ENCODE peak calls at places on chromosomes 6 and 20, in six cellular contexts. Y is RCC 7860; T is HCT116; W is activated T-helper 1 cell treated with anti-CD3 and anti-CD28 coated beads, Interleukin-12 subunit alpha, Interleukin-12 subunit beta, Interleukin-2, Interleukin-4 antibody, amounts not matched to agents 30 ng/mL and 10 ng/mL and 1 ng/mL, durations not matched to agents 14 hours and 24 hours and 36 hours; O is head of caudate nucleus; H is AG09319. F is an unnamed sample.

GRCh38 chr6:169253745-169254238 is at the start of gene THBS2:
- DNase-seq in T (no peak), H (peak; percentile 96), Y (no peak), O (no peak), W (no peak), F (peak; percentile 77)

GRCh38 chr6:159788757-159789376 is 535 bp downstream of the TCP1 start:
- DNase-seq in W (peak; percentile 15), Y (peak; percentile 11), H (peak; percentile 4), T (no peak), O (no peak), F (peak; percentile 70)

GRCh38 chr6:128118401-128118800 is 217.5 kb upstream of the THEMIS start:
- DNase-seq in W (no peak), Y (no peak), T (no peak), H (peak; percentile 77), O (no peak), F (no peak)

GRCh38 chr20:16111853-16112412 is 461.3 kb downstream of the KIF16B start:
- DNase-seq in Y (no peak), T (no peak), H (no peak), W (no peak), O (no peak), F (no peak)

GRCh38 chr6:109239918-109240321 is 142.3 kb downstream of the CD164 start:
- DNase-seq in Y (no peak), O (no peak), W (no peak), T (no peak), H (no peak), F (no peak)

GRCh38 chr6:31945507-31946369 is at the start of gene CFB:
- DNase-seq in Y (peak; percentile 66), W (no peak), H (peak; percentile 68), O (no peak), T (no peak), F (peak; percentile 87)

GRCh38 chr6:14921170-14921569 is 324.7 kb upstream of the JARID2 start:
- DNase-seq in O (no peak), T (no peak), H (no peak), W (no peak), Y (no peak), F (peak; percentile 68)

GRCh38 chr6:151940307-151940706 is 132.8 kb downstream of the ESR1 start:
- DNase-seq in T (no peak), O (no peak), Y (no peak), W (no peak), H (no peak), F (no peak)

GRCh38 chr20:37384683-37385174 is 38.8 kb downstream of the SRC start:
- DNase-seq in O (peak; percentile 36), W (peak; percentile 78), H (no peak), Y (no peak), T (no peak), F (peak; percentile 78)

GRCh38 chr6:143270026-143270425 is 180.5 kb downstream of the ADAT2 start:
- DNase-seq in W (no peak), Y (peak; percentile 17), T (no peak), O (no peak), H (no peak), F (no peak)

GRCh38 chr6:7765575-7766325 is 39.9 kb downstream of the BMP6 start:
- DNase-seq in H (no peak), T (no peak), Y (no peak), O (no peak), W (no peak), F (no peak)

GRCh38 chr20:63151554-63152321 is 64.2 kb downstream of the YTHDF1 start:
- DNase-seq in H (no peak), Y (no peak), T (no peak), W (no peak), O (peak; percentile 66), F (no peak)

GRCh38 chr6:42407379-42407778 is 44.3 kb downstream of the TRERF1 start:
- DNase-seq in W (no peak), H (peak; percentile 34), O (no peak), Y (peak; percentile 14), T (no peak), F (no peak)

GRCh38 chr6:20833881-20834515 is 299.7 kb downstream of the CDKAL1 start:
- DNase-seq in W (no peak), H (no peak), Y (no peak), T (no peak), O (no peak), F (no peak)

GRCh38 chr6:107128577-107128976 is 13.3 kb upstream of the BEND3 start:
- DNase-seq in Y (no peak), T (no peak), H (no peak), O (no peak), W (no peak), F (no peak)

GRCh38 chr6:127457444-127458064 is 1.6 kb downstream of the KIAA0408 start:
- DNase-seq in H (no peak), W (no peak), T (no peak), O (no peak), Y (no peak), F (no peak)

GRCh38 chr20:62605236-62605948 is 36.9 kb upstream of the SLCO4A1 start:
- DNase-seq in O (no peak), T (no peak), W (no peak), H (no peak), Y (no peak), F (no peak)

GRCh38 chr6:399785-400517 is 8.4 kb downstream of the IRF4 start:
- DNase-seq in H (no peak), T (no peak), W (peak; percentile 40), O (no peak), Y (no peak), F (no peak)

GRCh38 chr20:48821261-48821910 is 6.4 kb downstream of the PREX1 start:
- DNase-seq in T (no peak), Y (no peak), H (no peak), W (no peak), O (no peak), F (no peak)

GRCh38 chr6:2579241-2579761 is 171.4 kb downstream of the MYLK4 start:
- DNase-seq in W (no peak), H (no peak), O (no peak), Y (no peak), T (no peak), F (no peak)

GRCh38 chr6:132354517-132355167 is 46.6 kb downstream of the MOXD1 start:
- DNase-seq in T (no peak), W (peak; percentile 12), Y (peak; percentile 64), H (no peak), O (no peak), F (no peak)

GRCh38 chr20:51800769-51801219 is 1.5 kb downstream of the SALL4 start:
- DNase-seq in H (no peak), T (no peak), Y (no peak), O (no peak), W (no peak), F (no peak)

GRCh38 chr6:29071831-29072723 is 15.0 kb downstream of the OR2B3 start:
- DNase-seq in H (no peak), W (no peak), O (no peak), T (peak; percentile 51), Y (no peak), F (no peak)

GRCh38 chr20:36572701-36573102 is 695 bp upstream of the TGIF2 start:
- DNase-seq in T (no peak), Y (peak; percentile 42), O (no peak), W (peak; percentile 51), H (no peak), F (peak; percentile 61)

GRCh38 chr20:31989030-31989645 is 21.1 kb upstream of the CCM2L start:
- DNase-seq in Y (no peak), O (no peak), W (no peak), T (no peak), H (no peak), F (no peak)

GRCh38 chr6:157148391-157149323 is 174.7 kb downstream of the TMEM242 start:
- DNase-seq in Y (peak; percentile 94), O (peak; percentile 63), W (no peak), H (peak; percentile 40), T (peak; percentile 75), F (no peak)

GRCh38 chr6:136753624-136754023 is 38.7 kb downstream of the MAP3K5 start:
- DNase-seq in O (no peak), Y (no peak), T (no peak), H (no peak), W (peak; percentile 71), F (no peak)

GRCh38 chr6:148432405-148433195 is 90.0 kb downstream of the SASH1 start:
- DNase-seq in W (no peak), T (no peak), H (no peak), Y (no peak), O (no peak), F (no peak)

GRCh38 chr20:63979549-63980316 is at the start of gene SAMD10:
- DNase-seq in H (no peak), O (peak; percentile 76), Y (peak; percentile 50), W (peak; percentile 61), T (no peak), F (peak; percentile 80)

GRCh38 chr6:10510592-10511367 is 10.4 kb upstream of the GCNT2 start:
- DNase-seq in Y (peak; percentile 36), O (peak; percentile 53), W (peak; percentile 35), T (peak; percentile 38), H (no peak), F (peak; percentile 63)

GRCh38 chr20:57907131-57908083 is 197.6 kb upstream of the PMEPA1 start:
- DNase-seq in W (no peak), O (no peak), T (no peak), Y (no peak), H (no peak), F (no peak)

GRCh38 chr20:19784511-19785172 is 26.6 kb downstream of the RIN2 start:
- DNase-seq in Y (peak; percentile 66), T (peak; percentile 77), W (no peak), H (peak; percentile 72), O (no peak), F (no peak)

GRCh38 chr6:157029980-157030690 is 253.0 kb downstream of the ARID1B start:
- DNase-seq in T (no peak), Y (no peak), H (no peak), O (no peak), W (no peak), F (no peak)

GRCh38 chr20:62666736-62667529 is 24.6 kb downstream of the SLCO4A1 start:
- DNase-seq in O (no peak), W (no peak), Y (no peak), T (no peak), H (no peak), F (peak; percentile 84)